ENCODE peak calls at places on chromosomes 4 and X, in six cellular contexts. One of them, this sample, is unnamed.

GRCh38 chr4:107292979-107293378 is 256.9 kb upstream of the DKK2 start:
- DNase-seq in A549: no peak
- DNase-seq in right lobe of liver: no peak
- DNase-seq in stomach: no peak
- DNase-seq in gastrocnemius medialis: no peak
- DNase-seq in spleen: no peak
- DNase-seq in this sample: no peak

GRCh38 chr4:179110356-179110755 is 1668.1 kb upstream of the AGA start:
- DNase-seq in A549: no peak
- DNase-seq in right lobe of liver: no peak
- DNase-seq in stomach: no peak
- DNase-seq in gastrocnemius medialis: no peak
- DNase-seq in spleen: no peak
- DNase-seq in this sample: no peak

GRCh38 chr4:79865253-79865652 is 207.8 kb downstream of the ANTXR2 start:
- DNase-seq in A549: no peak
- DNase-seq in right lobe of liver: no peak
- DNase-seq in stomach: no peak
- DNase-seq in gastrocnemius medialis: no peak
- DNase-seq in spleen: no peak
- DNase-seq in this sample: no peak

GRCh38 chr4:1002631-1003251 is 8.7 kb upstream of the FGFRL1 start:
- DNase-seq in A549: no peak
- DNase-seq in right lobe of liver: no peak
- DNase-seq in stomach: no peak
- DNase-seq in gastrocnemius medialis: no peak
- DNase-seq in spleen: no peak
- DNase-seq in this sample: no peak

GRCh38 chr4:52939325-52939724 is 77.2 kb downstream of the RASL11B start:
- DNase-seq in A549: no peak
- DNase-seq in right lobe of liver: no peak
- DNase-seq in stomach: no peak
- DNase-seq in gastrocnemius medialis: no peak
- DNase-seq in spleen: no peak
- DNase-seq in this sample: no peak

GRCh38 chrX:115892787-115893671 is 277.5 kb upstream of the AGTR2 start:
- DNase-seq in A549: no peak
- DNase-seq in right lobe of liver: peak; percentile 31
- DNase-seq in stomach: peak; percentile 70
- DNase-seq in gastrocnemius medialis: no peak
- DNase-seq in spleen: peak; percentile 82
- DNase-seq in this sample: no peak

GRCh38 chrX:39445336-39445735 is 644.1 kb downstream of the MID1IP1 start:
- DNase-seq in A549: no peak
- DNase-seq in right lobe of liver: no peak
- DNase-seq in stomach: peak; percentile 40
- DNase-seq in gastrocnemius medialis: no peak
- DNase-seq in spleen: no peak
- DNase-seq in this sample: no peak

GRCh38 chr4:82753238-82753637 is 45.4 kb downstream of the SCD5 start:
- DNase-seq in A549: no peak
- DNase-seq in right lobe of liver: no peak
- DNase-seq in stomach: no peak
- DNase-seq in gastrocnemius medialis: no peak
- DNase-seq in spleen: peak; percentile 30
- DNase-seq in this sample: no peak

GRCh38 chrX:152897216-152898144 is at the start of gene ZNF185:
- DNase-seq in A549: peak; percentile 34
- DNase-seq in right lobe of liver: no peak
- DNase-seq in stomach: peak; percentile 73
- DNase-seq in gastrocnemius medialis: no peak
- DNase-seq in spleen: peak; percentile 65
- DNase-seq in this sample: no peak

GRCh38 chr4:182042945-182043344 is 200.3 kb upstream of the TENM3 start:
- DNase-seq in A549: no peak
- DNase-seq in right lobe of liver: no peak
- DNase-seq in stomach: no peak
- DNase-seq in gastrocnemius medialis: no peak
- DNase-seq in spleen: no peak
- DNase-seq in this sample: no peak

GRCh38 chr4:186743261-186743660 is 19.6 kb upstream of the FAT1 start:
- DNase-seq in A549: no peak
- DNase-seq in right lobe of liver: no peak
- DNase-seq in stomach: no peak
- DNase-seq in gastrocnemius medialis: no peak
- DNase-seq in spleen: no peak
- DNase-seq in this sample: no peak

GRCh38 chr4:151629097-151629783 is 131.6 kb downstream of the GATB start:
- DNase-seq in A549: no peak
- DNase-seq in right lobe of liver: no peak
- DNase-seq in stomach: no peak
- DNase-seq in gastrocnemius medialis: no peak
- DNase-seq in spleen: no peak
- DNase-seq in this sample: no peak

GRCh38 chr4:2824329-2825183 is 19.1 kb upstream of the ADD1 start:
- DNase-seq in A549: no peak
- DNase-seq in right lobe of liver: peak; percentile 24
- DNase-seq in stomach: no peak
- DNase-seq in gastrocnemius medialis: peak; percentile 9
- DNase-seq in spleen: peak; percentile 80
- DNase-seq in this sample: peak; percentile 83

GRCh38 chr4:169707958-169708643 is 49.6 kb downstream of the HPF1 start:
- DNase-seq in A549: no peak
- DNase-seq in right lobe of liver: no peak
- DNase-seq in stomach: no peak
- DNase-seq in gastrocnemius medialis: no peak
- DNase-seq in spleen: no peak
- DNase-seq in this sample: no peak

GRCh38 chr4:71449878-71450277 is 111.1 kb downstream of the SLC4A4 start:
- DNase-seq in A549: no peak
- DNase-seq in right lobe of liver: no peak
- DNase-seq in stomach: no peak
- DNase-seq in gastrocnemius medialis: no peak
- DNase-seq in spleen: no peak
- DNase-seq in this sample: no peak

GRCh38 chrX:48573690-48574269 is 504 bp upstream of the RBM3 start:
- DNase-seq in A549: peak; percentile 22
- DNase-seq in right lobe of liver: peak; percentile 59
- DNase-seq in stomach: peak; percentile 30
- DNase-seq in gastrocnemius medialis: peak; percentile 37
- DNase-seq in spleen: peak; percentile 85
- DNase-seq in this sample: peak; percentile 58

GRCh38 chr4:826508-827208 is 729 bp upstream of the CPLX1 start:
- DNase-seq in A549: no peak
- DNase-seq in right lobe of liver: no peak
- DNase-seq in stomach: no peak
- DNase-seq in gastrocnemius medialis: no peak
- DNase-seq in spleen: no peak
- DNase-seq in this sample: no peak

GRCh38 chr4:24745172-24745895 is 50.0 kb upstream of the SOD3 start:
- DNase-seq in A549: no peak
- DNase-seq in right lobe of liver: no peak
- DNase-seq in stomach: no peak
- DNase-seq in gastrocnemius medialis: no peak
- DNase-seq in spleen: no peak
- DNase-seq in this sample: no peak

GRCh38 chrX:135543924-135544323 is 23.5 kb downstream of the INTS6L start:
- DNase-seq in A549: no peak
- DNase-seq in right lobe of liver: no peak
- DNase-seq in stomach: no peak
- DNase-seq in gastrocnemius medialis: no peak
- DNase-seq in spleen: no peak
- DNase-seq in this sample: no peak

GRCh38 chrX:151680805-151681204 is 14.5 kb upstream of the PRRG3 start:
- DNase-seq in A549: peak; percentile 13
- DNase-seq in right lobe of liver: peak; percentile 41
- DNase-seq in stomach: peak; percentile 55
- DNase-seq in gastrocnemius medialis: peak; percentile 13
- DNase-seq in spleen: no peak
- DNase-seq in this sample: no peak

GRCh38 chr4:165204462-165204830 is 2.9 kb upstream of the KLHL2 start:
- DNase-seq in A549: no peak
- DNase-seq in right lobe of liver: no peak
- DNase-seq in stomach: no peak
- DNase-seq in gastrocnemius medialis: no peak
- DNase-seq in spleen: no peak
- DNase-seq in this sample: no peak

GRCh38 chr4:142944565-142944964 is 98.5 kb upstream of the INPP4B start:
- DNase-seq in A549: no peak
- DNase-seq in right lobe of liver: no peak
- DNase-seq in stomach: no peak
- DNase-seq in gastrocnemius medialis: no peak
- DNase-seq in spleen: no peak
- DNase-seq in this sample: no peak

GRCh38 chr4:90718926-90719325 is 591.7 kb downstream of the CCSER1 start:
- DNase-seq in A549: no peak
- DNase-seq in right lobe of liver: peak; percentile 6
- DNase-seq in stomach: no peak
- DNase-seq in gastrocnemius medialis: no peak
- DNase-seq in spleen: peak; percentile 50
- DNase-seq in this sample: no peak

GRCh38 chr4:167232805-167233522 is 1.3 kb downstream of the SPOCK3 start:
- DNase-seq in A549: no peak
- DNase-seq in right lobe of liver: no peak
- DNase-seq in stomach: no peak
- DNase-seq in gastrocnemius medialis: no peak
- DNase-seq in spleen: no peak
- DNase-seq in this sample: no peak

GRCh38 chr4:77145806-77146425 is 11.1 kb upstream of the CCNG2 start:
- DNase-seq in A549: no peak
- DNase-seq in right lobe of liver: no peak
- DNase-seq in stomach: no peak
- DNase-seq in gastrocnemius medialis: no peak
- DNase-seq in spleen: no peak
- DNase-seq in this sample: no peak

GRCh38 chr4:4704267-4704666 is 155.2 kb upstream of the MSX1 start:
- DNase-seq in A549: no peak
- DNase-seq in right lobe of liver: no peak
- DNase-seq in stomach: no peak
- DNase-seq in gastrocnemius medialis: no peak
- DNase-seq in spleen: no peak
- DNase-seq in this sample: no peak

GRCh38 chr4:54277691-54278090 is 48.6 kb downstream of the PDGFRA start:
- DNase-seq in A549: no peak
- DNase-seq in right lobe of liver: no peak
- DNase-seq in stomach: no peak
- DNase-seq in gastrocnemius medialis: no peak
- DNase-seq in spleen: no peak
- DNase-seq in this sample: no peak

DNA sequence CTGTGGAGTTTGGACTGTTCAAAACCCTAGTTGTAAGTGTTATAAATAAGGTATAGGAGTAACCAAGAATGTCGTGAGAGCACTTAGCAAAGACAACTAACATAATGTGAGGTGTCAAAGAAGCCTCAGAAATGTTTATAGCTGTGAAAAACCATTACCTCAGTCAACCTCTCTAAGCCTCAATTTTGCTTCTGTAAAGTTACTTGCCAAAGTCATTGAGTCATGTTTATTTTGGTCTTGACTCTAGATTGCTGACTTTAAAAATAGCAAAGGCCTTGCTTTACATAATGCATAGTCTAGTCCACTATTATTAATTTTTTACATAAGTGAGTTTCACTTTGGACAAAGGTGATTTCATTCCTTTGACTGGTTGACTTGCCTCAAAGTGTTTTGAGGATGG is 257.6 kb upstream of the CXXC4 start:
- DNase-seq in A549: no peak
- DNase-seq in right lobe of liver: no peak
- DNase-seq in stomach: no peak
- DNase-seq in gastrocnemius medialis: no peak
- DNase-seq in spleen: no peak
- DNase-seq in this sample: no peak
- H3K4me3 ChIP-seq in A549: no peak overlapping the region
- H3K4me3 ChIP-seq in right lobe of liver: no peak overlapping the region
- H3K4me3 ChIP-seq in stomach: no peak overlapping the region
- H3K4me3 ChIP-seq in gastrocnemius medialis: no peak overlapping the region
- H3K4me3 ChIP-seq in spleen: no peak overlapping the region
- H3K4me3 ChIP-seq in this sample: no peak overlapping the region

GRCh38 chr4:101515099-101515498 is 167.8 kb upstream of the PPP3CA start:
- DNase-seq in A549: no peak
- DNase-seq in right lobe of liver: no peak
- DNase-seq in stomach: no peak
- DNase-seq in gastrocnemius medialis: no peak
- DNase-seq in spleen: no peak
- DNase-seq in this sample: no peak

DNA sequence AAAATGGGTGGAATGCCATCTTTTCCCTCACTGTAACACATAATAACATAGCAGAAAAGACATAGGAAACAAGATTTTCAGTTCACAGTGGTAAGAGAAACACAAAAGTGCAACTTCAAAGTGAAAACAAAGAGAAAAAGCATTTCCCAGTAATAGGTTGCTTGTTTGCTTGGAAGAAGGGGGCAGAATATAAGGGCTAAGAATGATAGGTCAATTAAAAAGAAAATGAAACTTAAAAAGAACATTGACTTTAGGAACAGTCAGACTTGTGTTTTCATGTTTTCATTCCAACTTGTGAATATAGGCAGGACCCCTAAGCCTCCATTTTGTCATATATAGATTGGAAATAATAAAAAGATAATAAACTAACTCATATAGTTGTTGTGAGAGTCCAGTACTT is 168.2 kb upstream of the PPP3CA start:
- DNase-seq in A549: no peak
- DNase-seq in right lobe of liver: no peak
- DNase-seq in stomach: no peak
- DNase-seq in gastrocnemius medialis: no peak
- DNase-seq in spleen: no peak
- DNase-seq in this sample: no peak
- TF ChIP-seq POLR2A in A549: no peak
- TF ChIP-seq POLR2A in right lobe of liver: no peak
- TF ChIP-seq POLR2A in stomach: no peak
- TF ChIP-seq POLR2A in gastrocnemius medialis: no peak
- TF ChIP-seq POLR2A in spleen: no peak
- TF ChIP-seq POLR2A in this sample: no peak

DNA sequence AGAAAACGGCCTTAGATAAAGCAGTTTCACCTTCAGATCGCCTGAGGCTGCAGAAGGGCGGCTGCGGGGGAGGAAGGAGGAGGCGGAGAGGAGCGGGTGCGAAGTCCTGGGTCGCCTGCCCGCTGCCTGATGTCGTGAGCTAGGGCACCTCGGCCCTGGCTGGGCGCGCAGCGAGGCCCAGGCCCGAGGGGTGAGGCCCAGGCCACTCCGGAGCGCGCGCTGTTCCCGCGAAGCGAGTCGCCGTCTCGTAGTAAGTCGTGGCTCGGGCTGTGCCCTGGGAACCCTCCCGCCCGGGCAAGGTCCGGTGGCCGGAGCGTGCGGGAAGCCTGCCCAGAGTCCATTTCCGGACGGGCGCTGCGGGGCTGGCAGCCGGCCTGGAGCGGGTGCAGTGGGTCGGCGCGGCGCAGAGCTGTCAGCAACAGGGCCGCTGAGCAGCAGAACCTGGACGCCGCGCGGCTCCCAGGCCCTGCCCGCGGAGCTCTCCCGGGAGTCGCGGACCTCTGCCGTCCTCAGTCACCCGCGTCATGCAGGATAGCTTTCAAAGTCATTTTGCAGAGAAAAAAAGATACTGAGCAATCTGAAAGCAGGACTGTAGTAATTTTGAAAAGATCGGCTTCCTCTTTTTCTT is 18.7 kb downstream of the TRIM2 start:
- DNase-seq in A549: no peak
- DNase-seq in right lobe of liver: peak; percentile 79
- DNase-seq in stomach: peak; percentile 62
- DNase-seq in gastrocnemius medialis: peak; percentile 70
- DNase-seq in spleen: peak; percentile 81
- DNase-seq in this sample: no peak
- TF ChIP-seq CTCF in A549: no peak
- TF ChIP-seq CTCF in right lobe of liver: no peak
- TF ChIP-seq CTCF in stomach: no peak
- TF ChIP-seq CTCF in gastrocnemius medialis: no peak
- TF ChIP-seq CTCF in spleen: no peak
- TF ChIP-seq CTCF in this sample: no peak

GRCh38 chr4:119027815-119028214 is 107.8 kb upstream of the MYOZ2 start:
- DNase-seq in A549: no peak
- DNase-seq in right lobe of liver: no peak
- DNase-seq in stomach: no peak
- DNase-seq in gastrocnemius medialis: peak; percentile 50
- DNase-seq in spleen: no peak
- DNase-seq in this sample: no peak
- H3K4me3 ChIP-seq in A549: peak overlapping the region; percentile 42
- H3K4me3 ChIP-seq in right lobe of liver: no peak overlapping the region
- H3K4me3 ChIP-seq in stomach: peak overlapping the region; percentile 41
- H3K4me3 ChIP-seq in gastrocnemius medialis: peak overlapping the region; percentile 55
- H3K4me3 ChIP-seq in spleen: no peak overlapping the region
- H3K4me3 ChIP-seq in this sample: no peak overlapping the region